ENCODE peak calls at places on chromosome 11, in six cellular contexts. M is T-helper 2 cell, C is colonic mucosa, I is NB4, W is astrocyte of the spinal cord, Z is fibroblast of lung. F is an unnamed sample.

GRCh38 chr11:102600666-102601065 is 24.5 kb downstream of the MMP20 start:
- DNase-seq in I (no peak), M (no peak), W (no peak), C (no peak), Z (no peak), F (no peak)

GRCh38 chr11:96817488-96817887 is 427.7 kb downstream of the JRKL start:
- DNase-seq in M (no peak), Z (no peak), W (peak), I (no peak), C (no peak), F (no peak)

GRCh38 chr11:28657378-28658030 is 549.3 kb downstream of the METTL15 start:
- DNase-seq in C (no peak), Z (peak), M (no peak), W (peak), I (no peak), F (no peak)

GRCh38 chr11:45145421-45146071 is 893 bp upstream of the PRDM11 start:
- DNase-seq in Z (peak), M (no peak), W (peak), I (peak), C (peak), F (no peak)

GRCh38 chr11:128835741-128836410 is 31.2 kb downstream of the KCNJ1 start:
- DNase-seq in I (no peak), M (no peak), C (no peak), Z (no peak), W (no peak), F (no peak)

GRCh38 chr11:70699294-70700221 is 301.2 kb downstream of the CTTN start:
- DNase-seq in W (no peak), I (no peak), M (no peak), Z (no peak), C (no peak), F (no peak)

GRCh38 chr11:29438815-29439214 is 578.0 kb downstream of the KCNA4 start:
- DNase-seq in Z (no peak), M (no peak), I (no peak), W (no peak), C (no peak), F (no peak)

GRCh38 chr11:35138949-35139881 is at the start of gene CD44:
- DNase-seq in Z (peak), M (peak), C (peak), I (peak), W (peak), F (peak)

GRCh38 chr11:46641639-46642038 is 24.3 kb downstream of the ATG13 start:
- DNase-seq in C (no peak), M (no peak), I (no peak), Z (no peak), W (no peak), F (no peak)

GRCh38 chr11:68019486-68019885 is 9.4 kb downstream of the ALDH3B1 start:
- DNase-seq in M (no peak), C (no peak), Z (no peak), I (no peak), W (no peak), F (no peak)

GRCh38 chr11:61880050-61880449 is 11.3 kb downstream of the FADS3 start:
- DNase-seq in M (no peak), I (no peak), W (no peak), C (no peak), Z (no peak), F (no peak)

GRCh38 chr11:109096266-109096665 is 325.7 kb upstream of the C11orf87 start:
- DNase-seq in C (no peak), W (no peak), M (no peak), Z (no peak), I (no peak), F (no peak)

GRCh38 chr11:34613462-34614183 is 7.3 kb upstream of the EHF start:
- DNase-seq in W (no peak), C (peak), M (no peak), Z (no peak), I (peak), F (peak)

GRCh38 chr11:66976048-66976467 is 954 bp downstream of the C11orf86 start:
- DNase-seq in W (no peak), M (no peak), Z (peak), C (no peak), I (peak), F (no peak)

GRCh38 chr11:104093426-104094280 is 57.2 kb downstream of the DDI1 start:
- DNase-seq in M (no peak), W (no peak), I (no peak), Z (no peak), C (no peak), F (no peak)

GRCh38 chr11:47980907-47981621 is 705 bp downstream of the PTPRJ start:
- DNase-seq in W (no peak), I (peak), M (no peak), C (peak), Z (peak), F (no peak)

GRCh38 chr11:22340803-22341581 is 2.8 kb downstream of the SLC17A6 start:
- DNase-seq in Z (no peak), I (no peak), M (no peak), W (no peak), C (no peak), F (no peak)

GRCh38 chr11:94129505-94130335 is 1.1 kb downstream of the PANX1 start:
- DNase-seq in Z (peak), I (no peak), C (peak), W (peak), M (no peak), F (no peak)

GRCh38 chr11:36253238-36253637 is 36.0 kb downstream of the COMMD9 start:
- DNase-seq in M (no peak), C (no peak), Z (peak), I (no peak), W (no peak), F (no peak)

GRCh38 chr11:86637976-86638375 is 34.4 kb downstream of the ME3 start:
- DNase-seq in C (no peak), I (peak), W (peak), M (no peak), Z (no peak), F (peak)

GRCh38 chr11:37560346-37560745 is 962.3 kb upstream of the RAG2 start:
- DNase-seq in C (no peak), I (no peak), Z (no peak), W (no peak), M (no peak), F (no peak)

F was measured in Kasumi-1.